ENCODE peak calls at places on chromosomes 11 and 22, in nine cellular contexts. One of them, this sample, is unnamed.

GRCh38 chr22:35430897-35431322 is 31.0 kb downstream of the MCM5 start:
- DNase-seq in GM23338: peak
- DNase-seq in coronary artery: peak
- DNase-seq in astrocyte of the spinal cord: peak
- DNase-seq in fibroblast of the aortic adventitia: peak
- DNase-seq in HepG2: peak
- DNase-seq in pancreas: peak
- DNase-seq in neuronal stem cell: peak
- DNase-seq in HFF-Myc: peak
- DNase-seq in this sample: peak

GRCh38 chr22:40046126-40046525 is 51.4 kb downstream of the FAM83F start:
- DNase-seq in GM23338: no peak
- DNase-seq in coronary artery: no peak
- DNase-seq in astrocyte of the spinal cord: no peak
- DNase-seq in fibroblast of the aortic adventitia: no peak
- DNase-seq in HepG2: no peak
- DNase-seq in pancreas: no peak
- DNase-seq in neuronal stem cell: no peak
- DNase-seq in HFF-Myc: no peak
- DNase-seq in this sample: no peak

GRCh38 chr22:40512426-40513136 is 123.9 kb downstream of the MRTFA start:
- DNase-seq in GM23338: no peak
- DNase-seq in coronary artery: peak
- DNase-seq in astrocyte of the spinal cord: peak
- DNase-seq in fibroblast of the aortic adventitia: peak
- DNase-seq in HepG2: peak
- DNase-seq in pancreas: no peak
- DNase-seq in neuronal stem cell: no peak
- DNase-seq in HFF-Myc: peak
- DNase-seq in this sample: no peak

GRCh38 chr11:7657306-7658025 is 15.8 kb downstream of the CYB5R2 start:
- DNase-seq in GM23338: peak
- DNase-seq in coronary artery: peak
- DNase-seq in astrocyte of the spinal cord: peak
- DNase-seq in fibroblast of the aortic adventitia: peak
- DNase-seq in HepG2: peak
- DNase-seq in pancreas: peak
- DNase-seq in neuronal stem cell: peak
- DNase-seq in HFF-Myc: no peak
- DNase-seq in this sample: peak

GRCh38 chr11:74072286-74072685 is 63.4 kb upstream of the UCP3 start:
- DNase-seq in GM23338: no peak
- DNase-seq in coronary artery: no peak
- DNase-seq in astrocyte of the spinal cord: no peak
- DNase-seq in fibroblast of the aortic adventitia: no peak
- DNase-seq in HepG2: no peak
- DNase-seq in pancreas: no peak
- DNase-seq in neuronal stem cell: no peak
- DNase-seq in HFF-Myc: no peak
- DNase-seq in this sample: no peak

GRCh38 chr11:102172127-102172848 is 62.0 kb downstream of the YAP1 start:
- DNase-seq in GM23338: no peak
- DNase-seq in coronary artery: no peak
- DNase-seq in astrocyte of the spinal cord: peak
- DNase-seq in fibroblast of the aortic adventitia: peak
- DNase-seq in HepG2: no peak
- DNase-seq in pancreas: no peak
- DNase-seq in neuronal stem cell: no peak
- DNase-seq in HFF-Myc: no peak
- DNase-seq in this sample: no peak

GRCh38 chr11:75606099-75606498 is 44.0 kb downstream of the SERPINH1 start:
- DNase-seq in GM23338: no peak
- DNase-seq in coronary artery: no peak
- DNase-seq in astrocyte of the spinal cord: no peak
- DNase-seq in fibroblast of the aortic adventitia: no peak
- DNase-seq in HepG2: no peak
- DNase-seq in pancreas: no peak
- DNase-seq in neuronal stem cell: no peak
- DNase-seq in HFF-Myc: no peak
- DNase-seq in this sample: no peak

GRCh38 chr11:22491826-22492225 is 133.8 kb downstream of the FANCF start:
- DNase-seq in GM23338: peak
- DNase-seq in coronary artery: no peak
- DNase-seq in astrocyte of the spinal cord: peak
- DNase-seq in fibroblast of the aortic adventitia: no peak
- DNase-seq in HepG2: no peak
- DNase-seq in pancreas: no peak
- DNase-seq in neuronal stem cell: no peak
- DNase-seq in HFF-Myc: peak
- DNase-seq in this sample: no peak

GRCh38 chr11:106961518-106961917 is 56.8 kb downstream of the GUCY1A2 start:
- DNase-seq in GM23338: no peak
- DNase-seq in coronary artery: no peak
- DNase-seq in astrocyte of the spinal cord: peak
- DNase-seq in fibroblast of the aortic adventitia: peak
- DNase-seq in HepG2: no peak
- DNase-seq in pancreas: no peak
- DNase-seq in neuronal stem cell: no peak
- DNase-seq in HFF-Myc: peak
- DNase-seq in this sample: no peak

GRCh38 chr11:36622431-36623136 is 24.5 kb upstream of the RAG2 start:
- DNase-seq in GM23338: peak
- DNase-seq in coronary artery: no peak
- DNase-seq in astrocyte of the spinal cord: peak
- DNase-seq in fibroblast of the aortic adventitia: peak
- DNase-seq in HepG2: peak
- DNase-seq in pancreas: no peak
- DNase-seq in neuronal stem cell: no peak
- DNase-seq in HFF-Myc: peak
- DNase-seq in this sample: no peak

GRCh38 chr11:125070699-125071254 is 7.7 kb downstream of the SLC37A2 start:
- DNase-seq in GM23338: no peak
- DNase-seq in coronary artery: peak
- DNase-seq in astrocyte of the spinal cord: peak
- DNase-seq in fibroblast of the aortic adventitia: peak
- DNase-seq in HepG2: peak
- DNase-seq in pancreas: peak
- DNase-seq in neuronal stem cell: no peak
- DNase-seq in HFF-Myc: no peak
- DNase-seq in this sample: peak

GRCh38 chr11:110294509-110294908 is 1.9 kb downstream of the RDX start:
- DNase-seq in GM23338: no peak
- DNase-seq in coronary artery: no peak
- DNase-seq in astrocyte of the spinal cord: no peak
- DNase-seq in fibroblast of the aortic adventitia: no peak
- DNase-seq in HepG2: no peak
- DNase-seq in pancreas: no peak
- DNase-seq in neuronal stem cell: no peak
- DNase-seq in HFF-Myc: no peak
- DNase-seq in this sample: no peak

GRCh38 chr11:115042002-115042401 is 363.7 kb downstream of the NXPE2 start:
- DNase-seq in GM23338: peak
- DNase-seq in coronary artery: no peak
- DNase-seq in astrocyte of the spinal cord: no peak
- DNase-seq in fibroblast of the aortic adventitia: no peak
- DNase-seq in HepG2: no peak
- DNase-seq in pancreas: no peak
- DNase-seq in neuronal stem cell: no peak
- DNase-seq in HFF-Myc: no peak
- DNase-seq in this sample: no peak

GRCh38 chr11:119106564-119107537 is at the start of gene C2CD2L:
- DNase-seq in GM23338: peak
- DNase-seq in coronary artery: peak
- DNase-seq in astrocyte of the spinal cord: peak
- DNase-seq in fibroblast of the aortic adventitia: peak
- DNase-seq in HepG2: peak
- DNase-seq in pancreas: peak
- DNase-seq in neuronal stem cell: peak
- DNase-seq in HFF-Myc: no peak
- DNase-seq in this sample: peak

GRCh38 chr11:26947379-26947844 is 46.5 kb upstream of the FIBIN start:
- DNase-seq in GM23338: no peak
- DNase-seq in coronary artery: peak
- DNase-seq in astrocyte of the spinal cord: peak
- DNase-seq in fibroblast of the aortic adventitia: peak
- DNase-seq in HepG2: no peak
- DNase-seq in pancreas: no peak
- DNase-seq in neuronal stem cell: no peak
- DNase-seq in HFF-Myc: peak
- DNase-seq in this sample: no peak

DNA sequence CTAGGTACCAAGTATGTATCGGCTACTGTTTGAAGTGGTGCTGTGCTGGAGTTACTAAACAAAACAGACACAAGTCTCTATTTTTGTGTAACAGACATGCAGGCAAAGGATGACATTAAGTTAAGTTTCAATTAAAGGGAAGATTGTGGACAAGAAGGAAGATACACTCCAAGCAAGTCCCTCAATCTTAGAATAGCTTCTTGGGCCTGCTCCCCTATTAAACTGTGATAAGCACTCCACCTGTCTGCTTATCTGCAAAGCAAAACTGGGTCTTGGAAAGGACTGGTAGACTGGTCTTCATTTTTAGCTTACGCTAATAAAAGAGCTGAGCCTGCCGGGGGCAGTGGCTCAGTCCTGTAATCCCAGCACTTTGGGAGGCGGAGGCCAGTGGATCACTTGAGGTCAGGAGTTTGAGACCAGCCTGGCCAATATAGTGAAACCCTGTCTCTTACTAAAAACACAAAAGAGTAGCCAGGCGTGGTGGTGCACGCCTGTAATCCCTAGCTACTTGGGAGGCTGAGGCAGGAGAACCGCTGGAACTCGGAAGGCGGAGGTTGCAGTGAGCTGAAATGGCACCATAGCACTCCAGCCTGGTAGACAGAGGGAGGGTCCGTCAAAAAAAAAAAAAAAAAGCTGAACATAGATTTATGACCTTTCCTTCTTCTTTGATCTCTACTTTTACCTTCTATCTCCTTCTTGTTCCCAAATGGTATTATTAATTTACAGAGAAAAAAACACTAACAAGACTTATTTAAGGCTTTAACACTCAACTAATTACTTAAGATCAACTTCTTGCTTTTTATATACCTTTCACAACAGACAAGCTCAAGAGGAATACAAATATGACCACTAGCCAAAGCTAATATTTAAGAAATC is 4.1 kb downstream of the DDX17 start:
- DNase-seq in GM23338: no peak
- DNase-seq in coronary artery: no peak
- DNase-seq in astrocyte of the spinal cord: no peak
- DNase-seq in fibroblast of the aortic adventitia: no peak
- DNase-seq in HepG2: no peak
- DNase-seq in pancreas: no peak
- DNase-seq in neuronal stem cell: no peak
- DNase-seq in HFF-Myc: no peak
- DNase-seq in this sample: no peak
- H3K4me3 ChIP-seq in GM23338: peak
- H3K4me3 ChIP-seq in coronary artery: peak
- H3K4me3 ChIP-seq in astrocyte of the spinal cord: no peak
- H3K4me3 ChIP-seq in fibroblast of the aortic adventitia: peak
- H3K4me3 ChIP-seq in HepG2: no peak
- H3K4me3 ChIP-seq in pancreas: no peak
- H3K4me3 ChIP-seq in neuronal stem cell: no peak
- H3K4me3 ChIP-seq in HFF-Myc: no peak
- H3K4me3 ChIP-seq in this sample: no peak

GRCh38 chr11:17135934-17136683 is 58.6 kb upstream of the RPS13 start:
- DNase-seq in GM23338: no peak
- DNase-seq in coronary artery: no peak
- DNase-seq in astrocyte of the spinal cord: no peak
- DNase-seq in fibroblast of the aortic adventitia: no peak
- DNase-seq in HepG2: no peak
- DNase-seq in pancreas: no peak
- DNase-seq in neuronal stem cell: no peak
- DNase-seq in HFF-Myc: no peak
- DNase-seq in this sample: no peak
- H3K4me3 ChIP-seq in GM23338: no peak
- H3K4me3 ChIP-seq in coronary artery: no peak
- H3K4me3 ChIP-seq in astrocyte of the spinal cord: no peak
- H3K4me3 ChIP-seq in fibroblast of the aortic adventitia: no peak
- H3K4me3 ChIP-seq in HepG2: no peak
- H3K4me3 ChIP-seq in pancreas: no peak
- H3K4me3 ChIP-seq in neuronal stem cell: no peak
- H3K4me3 ChIP-seq in HFF-Myc: no peak
- H3K4me3 ChIP-seq in this sample: no peak

DNA sequence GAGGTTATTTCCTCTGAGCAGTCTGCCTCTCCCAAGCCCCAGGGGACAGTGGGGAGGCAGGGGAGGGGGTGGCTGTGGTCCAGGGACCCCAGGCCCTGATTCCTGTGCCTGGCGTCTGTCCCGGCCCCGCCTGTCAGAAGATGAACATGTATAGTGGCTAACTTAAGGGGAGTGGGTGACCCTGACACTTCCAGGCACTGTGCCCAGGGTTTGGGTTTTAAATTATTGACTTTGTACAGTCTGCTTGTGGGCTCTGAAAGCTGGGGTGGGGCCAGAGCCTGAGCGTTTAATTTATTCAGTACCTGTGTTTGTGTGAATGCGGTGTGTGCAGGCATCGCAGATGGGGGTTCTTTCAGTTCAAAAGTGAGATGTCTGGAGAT is 3.1 kb downstream of the PIM3 start:
- DNase-seq in GM23338: no peak
- DNase-seq in coronary artery: no peak
- DNase-seq in astrocyte of the spinal cord: no peak
- DNase-seq in fibroblast of the aortic adventitia: no peak
- DNase-seq in HepG2: no peak
- DNase-seq in pancreas: peak
- DNase-seq in neuronal stem cell: no peak
- DNase-seq in HFF-Myc: no peak
- DNase-seq in this sample: no peak
- H3K4me3 ChIP-seq in GM23338: no peak
- H3K4me3 ChIP-seq in coronary artery: peak
- H3K4me3 ChIP-seq in astrocyte of the spinal cord: no peak
- H3K4me3 ChIP-seq in fibroblast of the aortic adventitia: peak
- H3K4me3 ChIP-seq in HepG2: peak
- H3K4me3 ChIP-seq in pancreas: no peak
- H3K4me3 ChIP-seq in neuronal stem cell: no peak
- H3K4me3 ChIP-seq in HFF-Myc: peak
- H3K4me3 ChIP-seq in this sample: no peak

DNA sequence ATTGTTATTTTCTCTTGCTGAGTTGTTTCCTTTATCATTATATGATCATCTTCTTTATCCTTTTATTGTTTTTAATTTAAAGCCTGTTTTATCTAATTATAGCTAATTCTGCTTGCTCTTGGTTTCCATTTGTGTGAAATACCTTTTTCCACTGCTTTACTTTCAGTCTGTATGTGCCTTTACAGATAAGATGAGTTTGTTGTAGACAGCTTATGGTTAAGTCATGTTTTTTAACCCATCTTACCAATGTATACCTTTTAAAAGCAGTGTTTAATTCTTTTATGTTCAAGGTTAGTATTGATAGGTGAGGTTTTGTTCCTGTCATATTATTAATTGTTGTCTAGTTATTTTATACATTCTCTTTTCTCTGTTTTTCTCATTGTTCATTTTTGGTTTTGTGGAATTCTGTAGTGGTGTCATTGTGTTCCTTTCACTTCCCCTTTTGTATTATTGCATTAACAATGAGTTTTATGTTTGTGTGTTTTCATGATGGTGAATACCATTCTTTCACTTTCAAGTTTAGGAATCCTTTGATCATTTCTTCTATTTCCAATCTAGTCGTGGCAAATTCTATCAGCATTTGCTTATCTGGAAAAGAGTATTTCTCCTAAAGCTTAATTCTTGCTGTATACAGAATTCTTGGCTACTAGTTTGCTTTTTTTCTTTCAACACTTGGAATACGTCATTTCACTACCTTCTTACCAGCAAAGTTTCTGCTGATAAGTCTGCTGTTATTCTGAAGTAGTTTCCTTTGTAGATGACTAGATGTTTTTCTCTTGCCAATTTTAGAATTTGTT is 21.8 kb downstream of the OR5AN1 start:
- DNase-seq in GM23338: no peak
- DNase-seq in coronary artery: no peak
- DNase-seq in astrocyte of the spinal cord: no peak
- DNase-seq in fibroblast of the aortic adventitia: no peak
- DNase-seq in HepG2: no peak
- DNase-seq in pancreas: no peak
- DNase-seq in neuronal stem cell: no peak
- DNase-seq in HFF-Myc: no peak
- DNase-seq in this sample: no peak
- H3K4me3 ChIP-seq in GM23338: no peak
- H3K4me3 ChIP-seq in coronary artery: no peak
- H3K4me3 ChIP-seq in astrocyte of the spinal cord: no peak
- H3K4me3 ChIP-seq in fibroblast of the aortic adventitia: no peak
- H3K4me3 ChIP-seq in HepG2: no peak
- H3K4me3 ChIP-seq in pancreas: no peak
- H3K4me3 ChIP-seq in neuronal stem cell: no peak
- H3K4me3 ChIP-seq in HFF-Myc: no peak
- H3K4me3 ChIP-seq in this sample: no peak